ENCODE peak calls at places on chromosomes 3 and 15, in nine cellular contexts. G, H, L, M, I, J, W, R and V are unnamed samples.

GRCh38 chr3:98343647-98344507 is 9.8 kb upstream of the OR5K4 start:
- DNase-seq in G (peak), I (no peak), H (peak), R (peak), W (peak), J (peak), M (peak), L (no peak), V (peak)

GRCh38 chr3:42071720-42072582 is 19.2 kb upstream of the TRAK1 start:
- DNase-seq in H (no peak), J (peak), W (peak), M (peak), L (peak), I (no peak), R (peak), G (peak), V (peak)

GRCh38 chr15:74845208-74845568 is 2.2 kb upstream of the ULK3 start:
- DNase-seq in I (no peak), M (no peak), W (no peak), J (no peak), G (no peak), L (no peak), R (peak), H (peak), V (no peak)

GRCh38 chr3:31399270-31399669 is 133.5 kb upstream of the STT3B start:
- DNase-seq in G (no peak), H (no peak), J (no peak), R (peak), W (no peak), M (no peak), I (no peak), L (no peak), V (no peak)

GRCh38 chr3:187641319-187641976 is 28.7 kb downstream of the SST start:
- DNase-seq in R (no peak), J (no peak), W (no peak), G (no peak), L (no peak), M (no peak), I (no peak), H (no peak), V (peak)

GRCh38 chr3:108662141-108662738 is 72.7 kb downstream of the DZIP3 start:
- DNase-seq in L (no peak), W (peak), R (peak), G (peak), I (peak), M (peak), J (peak), H (peak), V (peak)

GRCh38 chr15:49199666-49200065 is 29.6 kb downstream of the GALK2 start:
- DNase-seq in W (no peak), G (peak), M (no peak), I (no peak), H (no peak), R (no peak), J (no peak), L (no peak), V (no peak)

GRCh38 chr3:172591876-172592771 is 68.9 kb upstream of the TNFSF10 start:
- DNase-seq in H (peak), I (no peak), L (no peak), G (no peak), W (no peak), J (no peak), R (no peak), M (no peak), V (peak)

GRCh38 chr15:64622410-64623260 is 152.8 kb downstream of the RBPMS2 start:
- DNase-seq in H (peak), W (no peak), I (no peak), G (no peak), L (no peak), M (no peak), R (no peak), J (no peak), V (no peak)

GRCh38 chr15:45842151-45842550 is 207.3 kb downstream of the SQOR start:
- DNase-seq in J (no peak), L (no peak), H (no peak), M (no peak), R (no peak), W (no peak), G (no peak), I (no peak), V (peak)

GRCh38 chr3:149968216-149968615 is 2.5 kb downstream of the PFN2 start:
- DNase-seq in M (peak), W (no peak), R (no peak), I (no peak), J (peak), L (no peak), G (peak), H (no peak), V (peak)

GRCh38 chr15:76340198-76340801 is 3.7 kb downstream of the ISL2 start:
- DNase-seq in H (peak), G (peak), I (no peak), L (no peak), R (peak), J (peak), W (no peak), M (no peak), V (no peak)

GRCh38 chr3:55007971-55008370 is 80.1 kb upstream of the LRTM1 start:
- DNase-seq in L (no peak), G (no peak), M (no peak), W (no peak), I (no peak), H (no peak), J (no peak), R (no peak), V (no peak)

GRCh38 chr15:101641134-101641764 is 10.9 kb downstream of the TM2D3 start:
- DNase-seq in M (peak), L (peak), J (peak), I (peak), H (peak), G (peak), R (peak), W (peak), V (peak)

GRCh38 chr15:100131321-100132224 is 210.2 kb downstream of the ADAMTS17 start:
- DNase-seq in W (peak), L (no peak), H (peak), R (no peak), I (no peak), G (peak), J (peak), M (peak), V (no peak)

GRCh38 chr3:45635475-45636256 is 41.1 kb downstream of the LIMD1 start:
- DNase-seq in G (peak), H (no peak), M (peak), I (no peak), W (no peak), R (no peak), J (peak), L (no peak), V (peak)

GRCh38 chr3:104425416-104425815 is 941.3 kb upstream of the ALCAM start:
- DNase-seq in I (no peak), G (no peak), M (no peak), H (no peak), L (no peak), J (no peak), R (no peak), W (no peak), V (no peak)

GRCh38 chr3:172609750-172610149 is 86.5 kb upstream of the TNFSF10 start:
- DNase-seq in H (no peak), G (no peak), M (no peak), J (no peak), R (no peak), W (no peak), L (no peak), I (no peak), V (no peak)

GRCh38 chr3:127755305-127755681 is 67.0 kb downstream of the MGLL start:
- DNase-seq in H (no peak), R (no peak), I (no peak), M (no peak), W (no peak), J (no peak), L (no peak), G (no peak), V (no peak)

GRCh38 chr3:126370606-126371005 is 13.4 kb upstream of the KLF15 start:
- DNase-seq in I (no peak), R (no peak), W (no peak), L (no peak), G (no peak), J (no peak), H (no peak), M (no peak), V (no peak)

GRCh38 chr15:81160312-81161214 is 26.5 kb downstream of the CFAP161 start:
- DNase-seq in W (no peak), M (peak), L (peak), H (no peak), I (no peak), J (peak), R (no peak), G (peak), V (no peak)

GRCh38 chr15:79682285-79682684 is 214.5 kb downstream of the MTHFS start:
- DNase-seq in H (no peak), G (peak), J (peak), I (no peak), M (peak), R (no peak), L (peak), W (no peak), V (peak)

GRCh38 chr3:88046731-88047130 is 12.1 kb downstream of the CGGBP1 start:
- DNase-seq in J (no peak), M (no peak), L (no peak), W (no peak), H (no peak), R (no peak), G (no peak), I (no peak), V (no peak)

GRCh38 chr3:141452045-141452444 is 34.8 kb upstream of the RASA2 start:
- DNase-seq in I (no peak), H (no peak), W (peak), J (peak), G (peak), M (peak), R (peak), L (no peak), V (peak)

GRCh38 chr3:158791259-158791920 is 10.5 kb upstream of the MFSD1 start:
- DNase-seq in L (no peak), R (peak), G (peak), M (peak), W (peak), J (peak), I (peak), H (peak), V (peak)

GRCh38 chr15:29568840-29569532 is 253.3 kb downstream of the TJP1 start:
- DNase-seq in R (peak), G (peak), M (peak), W (no peak), H (no peak), J (no peak), L (no peak), I (no peak), V (peak)

GRCh38 chr15:47551559-47551958 is 165.7 kb upstream of the SEMA6D start:
- DNase-seq in W (no peak), H (no peak), G (no peak), I (no peak), M (no peak), L (no peak), J (no peak), R (no peak), V (no peak)

GRCh38 chr3:186989429-186989828 is 59.1 kb downstream of the ST6GAL1 start:
- DNase-seq in H (no peak), W (no peak), G (no peak), I (no peak), J (no peak), M (no peak), R (no peak), L (no peak), V (no peak)

GRCh38 chr3:19254784-19255338 is 106.6 kb downstream of the KCNH8 start:
- DNase-seq in W (no peak), H (no peak), L (no peak), G (no peak), J (no peak), R (peak), I (no peak), M (no peak), V (no peak)

GRCh38 chr3:71512000-71512399 is 71.5 kb downstream of the FOXP1 start:
- DNase-seq in H (no peak), G (no peak), L (no peak), I (no peak), W (no peak), R (peak), M (no peak), J (no peak), V (no peak)

GRCh38 chr3:192887047-192887446 is 30.6 kb downstream of the MB21D2 start:
- DNase-seq in G (peak), H (no peak), J (peak), W (no peak), L (no peak), I (no peak), M (peak), R (no peak), V (peak)

GRCh38 chr3:149466192-149466591 is 8.3 kb upstream of the TM4SF4 start:
- DNase-seq in M (peak), W (no peak), J (peak), H (no peak), L (no peak), I (no peak), R (no peak), G (peak), V (peak)

GRCh38 chr3:53102601-53103147 is 27.6 kb downstream of the RFT1 start:
- DNase-seq in I (no peak), R (peak), H (peak), W (no peak), L (no peak), G (no peak), M (no peak), J (no peak), V (no peak)

GRCh38 chr3:101521251-101521701 is 8.3 kb upstream of the SENP7 start:
- DNase-seq in L (no peak), I (no peak), M (peak), W (no peak), J (no peak), H (no peak), R (no peak), G (no peak), V (no peak)